ENCODE peak calls at places on chromosomes 2 and 18, in five cellular contexts. One of them, this sample, is unnamed.

GRCh38 chr18:76348267-76349066 is 146.6 kb downstream of the ZNF516 start:
- DNase-seq in activated naive CD4-positive, alpha-beta T cell: no peak
- DNase-seq in HCEC 1CT: no peak
- DNase-seq in heart left ventricle: no peak
- DNase-seq in omental fat pad: no peak
- DNase-seq in this sample: no peak

GRCh38 chr2:65661980-65662653 is 229.7 kb upstream of the SPRED2 start:
- DNase-seq in heart left ventricle: no peak
- DNase-seq in omental fat pad: no peak
- DNase-seq in activated naive CD4-positive, alpha-beta T cell: no peak
- DNase-seq in HCEC 1CT: no peak
- DNase-seq in this sample: no peak

GRCh38 chr18:22847392-22847791 is 85.7 kb upstream of the RBBP8 start:
- DNase-seq in HCEC 1CT: peak
- DNase-seq in omental fat pad: no peak
- DNase-seq in heart left ventricle: no peak
- DNase-seq in activated naive CD4-positive, alpha-beta T cell: no peak
- DNase-seq in this sample: no peak

GRCh38 chr2:128325665-128326181 is 7.1 kb upstream of the HS6ST1 start:
- DNase-seq in omental fat pad: no peak
- DNase-seq in HCEC 1CT: no peak
- DNase-seq in heart left ventricle: peak
- DNase-seq in activated naive CD4-positive, alpha-beta T cell: no peak
- DNase-seq in this sample: peak

GRCh38 chr2:63875143-63875542 is 33.4 kb downstream of the UGP2 start:
- DNase-seq in omental fat pad: no peak
- DNase-seq in heart left ventricle: no peak
- DNase-seq in HCEC 1CT: no peak
- DNase-seq in activated naive CD4-positive, alpha-beta T cell: no peak
- DNase-seq in this sample: no peak

GRCh38 chr2:39380525-39381150 is 56.4 kb downstream of the MAP4K3 start:
- DNase-seq in HCEC 1CT: peak
- DNase-seq in heart left ventricle: no peak
- DNase-seq in omental fat pad: no peak
- DNase-seq in activated naive CD4-positive, alpha-beta T cell: no peak
- DNase-seq in this sample: no peak

GRCh38 chr2:46831037-46831868 is 84.4 kb downstream of the MCFD2 start:
- DNase-seq in activated naive CD4-positive, alpha-beta T cell: no peak
- DNase-seq in HCEC 1CT: peak
- DNase-seq in heart left ventricle: no peak
- DNase-seq in omental fat pad: no peak
- DNase-seq in this sample: no peak

GRCh38 chr2:88575630-88576029 is 51.6 kb downstream of the EIF2AK3 start:
- DNase-seq in HCEC 1CT: no peak
- DNase-seq in omental fat pad: no peak
- DNase-seq in activated naive CD4-positive, alpha-beta T cell: no peak
- DNase-seq in heart left ventricle: no peak
- DNase-seq in this sample: no peak

GRCh38 chr2:35503311-35503710 is 852.3 kb upstream of the CRIM1 start:
- DNase-seq in heart left ventricle: no peak
- DNase-seq in activated naive CD4-positive, alpha-beta T cell: no peak
- DNase-seq in omental fat pad: no peak
- DNase-seq in HCEC 1CT: no peak
- DNase-seq in this sample: no peak

GRCh38 chr2:196369967-196370366 is 198.6 kb upstream of the STK17B start:
- DNase-seq in HCEC 1CT: no peak
- DNase-seq in activated naive CD4-positive, alpha-beta T cell: no peak
- DNase-seq in omental fat pad: no peak
- DNase-seq in heart left ventricle: no peak
- DNase-seq in this sample: no peak

GRCh38 chr2:32951672-32952071 is 4.9 kb downstream of the LTBP1 start:
- DNase-seq in activated naive CD4-positive, alpha-beta T cell: no peak
- DNase-seq in HCEC 1CT: no peak
- DNase-seq in omental fat pad: no peak
- DNase-seq in heart left ventricle: no peak
- DNase-seq in this sample: no peak

GRCh38 chr2:140916410-140916809 is 1214.4 kb downstream of the LRP1B start:
- DNase-seq in HCEC 1CT: no peak
- DNase-seq in omental fat pad: no peak
- DNase-seq in activated naive CD4-positive, alpha-beta T cell: no peak
- DNase-seq in heart left ventricle: no peak
- DNase-seq in this sample: no peak

GRCh38 chr2:60717691-60718090 is 38.4 kb upstream of the PAPOLG start:
- DNase-seq in omental fat pad: no peak
- DNase-seq in heart left ventricle: no peak
- DNase-seq in activated naive CD4-positive, alpha-beta T cell: no peak
- DNase-seq in HCEC 1CT: no peak
- DNase-seq in this sample: no peak

GRCh38 chr2:67641302-67641701 is 244.2 kb downstream of the ETAA1 start:
- DNase-seq in omental fat pad: no peak
- DNase-seq in activated naive CD4-positive, alpha-beta T cell: no peak
- DNase-seq in heart left ventricle: no peak
- DNase-seq in HCEC 1CT: no peak
- DNase-seq in this sample: no peak

GRCh38 chr2:43086451-43087221 is 139.8 kb downstream of the ZFP36L2 start:
- DNase-seq in heart left ventricle: peak
- DNase-seq in activated naive CD4-positive, alpha-beta T cell: no peak
- DNase-seq in HCEC 1CT: peak
- DNase-seq in omental fat pad: no peak
- DNase-seq in this sample: peak

GRCh38 chr2:239266779-239267410 is 133.9 kb downstream of the HDAC4 start:
- DNase-seq in HCEC 1CT: no peak
- DNase-seq in heart left ventricle: no peak
- DNase-seq in activated naive CD4-positive, alpha-beta T cell: no peak
- DNase-seq in omental fat pad: no peak
- DNase-seq in this sample: peak

GRCh38 chr18:79632765-79633164 is 46.8 kb upstream of the CTDP1 start:
- DNase-seq in HCEC 1CT: no peak
- DNase-seq in omental fat pad: no peak
- DNase-seq in heart left ventricle: no peak
- DNase-seq in activated naive CD4-positive, alpha-beta T cell: no peak
- DNase-seq in this sample: no peak

GRCh38 chr2:240401308-240401707 is 34.2 kb upstream of the GPC1 start:
- DNase-seq in heart left ventricle: no peak
- DNase-seq in omental fat pad: no peak
- DNase-seq in activated naive CD4-positive, alpha-beta T cell: no peak
- DNase-seq in HCEC 1CT: no peak
- DNase-seq in this sample: no peak

GRCh38 chr18:36284671-36285295 is 12.7 kb upstream of the FHOD3 start:
- DNase-seq in omental fat pad: peak
- DNase-seq in HCEC 1CT: peak
- DNase-seq in heart left ventricle: no peak
- DNase-seq in activated naive CD4-positive, alpha-beta T cell: no peak
- DNase-seq in this sample: no peak

GRCh38 chr2:130241041-130241707 is 42.9 kb upstream of the TUBA3E start:
- DNase-seq in heart left ventricle: no peak
- DNase-seq in omental fat pad: no peak
- DNase-seq in activated naive CD4-positive, alpha-beta T cell: no peak
- DNase-seq in HCEC 1CT: peak
- DNase-seq in this sample: no peak

GRCh38 chr18:32576296-32576916 is 105.7 kb upstream of the GAREM1 start:
- DNase-seq in HCEC 1CT: peak
- DNase-seq in omental fat pad: no peak
- DNase-seq in activated naive CD4-positive, alpha-beta T cell: no peak
- DNase-seq in heart left ventricle: no peak
- DNase-seq in this sample: no peak

GRCh38 chr18:59848002-59848401 is 51.8 kb upstream of the PMAIP1 start:
- DNase-seq in activated naive CD4-positive, alpha-beta T cell: no peak
- DNase-seq in heart left ventricle: no peak
- DNase-seq in HCEC 1CT: no peak
- DNase-seq in omental fat pad: no peak
- DNase-seq in this sample: no peak

GRCh38 chr18:12411456-12411855 is 3.7 kb downstream of the PRELID3A start:
- DNase-seq in HCEC 1CT: no peak
- DNase-seq in omental fat pad: no peak
- DNase-seq in heart left ventricle: no peak
- DNase-seq in activated naive CD4-positive, alpha-beta T cell: no peak
- DNase-seq in this sample: no peak

GRCh38 chr2:24546668-24547067 is 55.6 kb downstream of the NCOA1 start:
- DNase-seq in activated naive CD4-positive, alpha-beta T cell: no peak
- DNase-seq in HCEC 1CT: no peak
- DNase-seq in omental fat pad: no peak
- DNase-seq in heart left ventricle: no peak
- DNase-seq in this sample: no peak

GRCh38 chr2:69914235-69915049 is 467 bp upstream of the MXD1 start:
- DNase-seq in heart left ventricle: peak
- DNase-seq in omental fat pad: peak
- DNase-seq in HCEC 1CT: peak
- DNase-seq in activated naive CD4-positive, alpha-beta T cell: peak
- DNase-seq in this sample: peak

GRCh38 chr2:119148082-119148715 is 10.4 kb downstream of the C1QL2 start:
- DNase-seq in omental fat pad: no peak
- DNase-seq in HCEC 1CT: no peak
- DNase-seq in activated naive CD4-positive, alpha-beta T cell: no peak
- DNase-seq in heart left ventricle: no peak
- DNase-seq in this sample: no peak

GRCh38 chr2:70087703-70088507 is 628 bp downstream of the PCBP1 start:
- DNase-seq in heart left ventricle: peak
- DNase-seq in HCEC 1CT: peak
- DNase-seq in omental fat pad: no peak
- DNase-seq in activated naive CD4-positive, alpha-beta T cell: peak
- DNase-seq in this sample: peak

GRCh38 chr18:23148382-23148781 is 13.1 kb downstream of the CABLES1 start:
- DNase-seq in omental fat pad: no peak
- DNase-seq in heart left ventricle: no peak
- DNase-seq in activated naive CD4-positive, alpha-beta T cell: no peak
- DNase-seq in HCEC 1CT: no peak
- DNase-seq in this sample: no peak

GRCh38 chr18:37375181-37375580 is 190.4 kb downstream of the CELF4 start:
- DNase-seq in HCEC 1CT: no peak
- DNase-seq in activated naive CD4-positive, alpha-beta T cell: no peak
- DNase-seq in omental fat pad: no peak
- DNase-seq in heart left ventricle: no peak
- DNase-seq in this sample: no peak

GRCh38 chr2:201233192-201234166 is 26.9 kb upstream of the CASP8 start:
- DNase-seq in heart left ventricle: peak
- DNase-seq in HCEC 1CT: no peak
- DNase-seq in omental fat pad: no peak
- DNase-seq in activated naive CD4-positive, alpha-beta T cell: peak
- DNase-seq in this sample: no peak

GRCh38 chr2:174334278-174334715 is 457 bp upstream of the SP9 start:
- DNase-seq in heart left ventricle: no peak
- DNase-seq in HCEC 1CT: no peak
- DNase-seq in activated naive CD4-positive, alpha-beta T cell: no peak
- DNase-seq in omental fat pad: no peak
- DNase-seq in this sample: no peak

GRCh38 chr2:203175371-203175770 is 63.4 kb upstream of the CYP20A1 start:
- DNase-seq in heart left ventricle: no peak
- DNase-seq in omental fat pad: no peak
- DNase-seq in HCEC 1CT: no peak
- DNase-seq in activated naive CD4-positive, alpha-beta T cell: no peak
- DNase-seq in this sample: no peak

GRCh38 chr2:140234176-140234575 is 1454.0 kb upstream of the NXPH2 start:
- DNase-seq in activated naive CD4-positive, alpha-beta T cell: no peak
- DNase-seq in omental fat pad: no peak
- DNase-seq in heart left ventricle: no peak
- DNase-seq in HCEC 1CT: no peak
- DNase-seq in this sample: no peak

GRCh38 chr2:58101500-58101899 is 54.9 kb downstream of the VRK2 start:
- DNase-seq in activated naive CD4-positive, alpha-beta T cell: no peak
- DNase-seq in omental fat pad: no peak
- DNase-seq in HCEC 1CT: no peak
- DNase-seq in heart left ventricle: no peak
- DNase-seq in this sample: no peak

GRCh38 chr2:223674998-223675609 is 72.9 kb upstream of the SCG2 start:
- DNase-seq in activated naive CD4-positive, alpha-beta T cell: no peak
- DNase-seq in heart left ventricle: no peak
- DNase-seq in omental fat pad: no peak
- DNase-seq in HCEC 1CT: peak
- DNase-seq in this sample: no peak

GRCh38 chr2:31031132-31031706 is 107.0 kb downstream of the GALNT14 start:
- DNase-seq in omental fat pad: no peak
- DNase-seq in HCEC 1CT: no peak
- DNase-seq in activated naive CD4-positive, alpha-beta T cell: no peak
- DNase-seq in heart left ventricle: no peak
- DNase-seq in this sample: no peak

GRCh38 chr2:152525277-152525838 is 190.4 kb downstream of the FMNL2 start:
- DNase-seq in HCEC 1CT: peak
- DNase-seq in activated naive CD4-positive, alpha-beta T cell: no peak
- DNase-seq in omental fat pad: no peak
- DNase-seq in heart left ventricle: peak
- DNase-seq in this sample: no peak

GRCh38 chr2:232030229-232030628 is 68.7 kb downstream of the DIS3L2 start:
- DNase-seq in activated naive CD4-positive, alpha-beta T cell: no peak
- DNase-seq in HCEC 1CT: no peak
- DNase-seq in omental fat pad: no peak
- DNase-seq in heart left ventricle: no peak
- DNase-seq in this sample: no peak

GRCh38 chr18:54767094-54767493 is 61.2 kb upstream of the RAB27B start:
- DNase-seq in heart left ventricle: no peak
- DNase-seq in HCEC 1CT: no peak
- DNase-seq in omental fat pad: no peak
- DNase-seq in activated naive CD4-positive, alpha-beta T cell: no peak
- DNase-seq in this sample: no peak

GRCh38 chr18:76986391-76986790 is 146.2 kb downstream of the MBP start:
- DNase-seq in activated naive CD4-positive, alpha-beta T cell: no peak
- DNase-seq in HCEC 1CT: no peak
- DNase-seq in heart left ventricle: no peak
- DNase-seq in omental fat pad: no peak
- DNase-seq in this sample: no peak

This sample was measured in suprapubic skin.